ENCODE peak calls at places on chromosomes 3 and 15, in eight cellular contexts. One of them, this sample, is unnamed.

GRCh38 chr3:45078910-45079522 is 52.9 kb downstream of the CLEC3B start:
- DNase-seq in endothelial cell of umbilical vein: no peak
- DNase-seq in HCT116: peak
- DNase-seq in GM23338: peak
- DNase-seq in HL-60: no peak
- DNase-seq in stomach: peak
- DNase-seq in breast epithelium: no peak
- DNase-seq in sigmoid colon: no peak
- DNase-seq in this sample: no peak

GRCh38 chr3:34646911-34647465 is 848.6 kb downstream of the PDCD6IP start:
- DNase-seq in endothelial cell of umbilical vein: no peak
- DNase-seq in HCT116: no peak
- DNase-seq in GM23338: no peak
- DNase-seq in HL-60: no peak
- DNase-seq in stomach: no peak
- DNase-seq in breast epithelium: no peak
- DNase-seq in sigmoid colon: no peak
- DNase-seq in this sample: no peak

GRCh38 chr15:28915935-28916334 is 30.2 kb downstream of the APBA2 start:
- DNase-seq in endothelial cell of umbilical vein: no peak
- DNase-seq in HCT116: no peak
- DNase-seq in GM23338: no peak
- DNase-seq in HL-60: no peak
- DNase-seq in stomach: no peak
- DNase-seq in breast epithelium: no peak
- DNase-seq in sigmoid colon: peak
- DNase-seq in this sample: no peak

GRCh38 chr15:48427960-48428547 is 96.8 kb downstream of the DUT start:
- DNase-seq in endothelial cell of umbilical vein: no peak
- DNase-seq in HCT116: no peak
- DNase-seq in GM23338: no peak
- DNase-seq in HL-60: no peak
- DNase-seq in stomach: no peak
- DNase-seq in breast epithelium: no peak
- DNase-seq in sigmoid colon: no peak
- DNase-seq in this sample: no peak

GRCh38 chr3:27907929-27908328 is 185.8 kb upstream of the EOMES start:
- DNase-seq in endothelial cell of umbilical vein: no peak
- DNase-seq in HCT116: no peak
- DNase-seq in GM23338: peak
- DNase-seq in HL-60: no peak
- DNase-seq in stomach: no peak
- DNase-seq in breast epithelium: no peak
- DNase-seq in sigmoid colon: no peak
- DNase-seq in this sample: no peak

GRCh38 chr3:134485075-134485536 is 679 bp downstream of the ANAPC13 start:
- DNase-seq in endothelial cell of umbilical vein: no peak
- DNase-seq in HCT116: no peak
- DNase-seq in GM23338: peak
- DNase-seq in HL-60: no peak
- DNase-seq in stomach: no peak
- DNase-seq in breast epithelium: no peak
- DNase-seq in sigmoid colon: no peak
- DNase-seq in this sample: peak

GRCh38 chr15:31869640-31870335 is 160.5 kb upstream of the CHRNA7 start:
- DNase-seq in endothelial cell of umbilical vein: no peak
- DNase-seq in HCT116: no peak
- DNase-seq in GM23338: peak
- DNase-seq in HL-60: no peak
- DNase-seq in stomach: no peak
- DNase-seq in breast epithelium: no peak
- DNase-seq in sigmoid colon: no peak
- DNase-seq in this sample: no peak

GRCh38 chr3:61774279-61774890 is 213.0 kb downstream of the PTPRG start:
- DNase-seq in endothelial cell of umbilical vein: no peak
- DNase-seq in HCT116: no peak
- DNase-seq in GM23338: no peak
- DNase-seq in HL-60: no peak
- DNase-seq in stomach: no peak
- DNase-seq in breast epithelium: no peak
- DNase-seq in sigmoid colon: no peak
- DNase-seq in this sample: no peak

GRCh38 chr3:42247576-42248027 is 18.4 kb downstream of the CCK start:
- DNase-seq in endothelial cell of umbilical vein: peak
- DNase-seq in HCT116: peak
- DNase-seq in GM23338: peak
- DNase-seq in HL-60: peak
- DNase-seq in stomach: peak
- DNase-seq in breast epithelium: no peak
- DNase-seq in sigmoid colon: no peak
- DNase-seq in this sample: peak

GRCh38 chr3:58597770-58598310 is 20.6 kb upstream of the FAM107A start:
- DNase-seq in endothelial cell of umbilical vein: no peak
- DNase-seq in HCT116: no peak
- DNase-seq in GM23338: no peak
- DNase-seq in HL-60: no peak
- DNase-seq in stomach: no peak
- DNase-seq in breast epithelium: no peak
- DNase-seq in sigmoid colon: no peak
- DNase-seq in this sample: no peak

DNA sequence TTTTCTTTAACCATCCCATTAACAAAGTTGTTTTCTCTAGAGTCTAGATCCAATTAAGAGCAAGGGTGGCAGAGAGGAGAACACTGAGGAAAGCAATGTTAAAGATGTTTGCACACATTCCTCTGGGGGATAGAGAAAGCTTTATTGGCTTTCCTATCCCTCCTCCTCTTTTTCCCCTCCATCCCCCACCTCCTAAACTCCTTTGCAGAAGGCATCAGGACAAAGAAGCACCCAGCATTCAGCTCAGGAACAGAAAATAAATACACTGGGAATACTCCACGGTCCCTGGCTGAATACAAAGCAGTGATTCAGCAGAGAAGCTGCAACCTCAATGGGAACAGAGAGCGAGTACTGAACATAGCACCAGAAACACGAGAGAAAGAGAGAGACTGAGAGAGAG is 21.9 kb downstream of the LSAMP start:
- DNase-seq in endothelial cell of umbilical vein: no peak
- DNase-seq in HCT116: no peak
- DNase-seq in GM23338: peak
- DNase-seq in HL-60: no peak
- DNase-seq in stomach: no peak
- DNase-seq in breast epithelium: no peak
- DNase-seq in sigmoid colon: no peak
- DNase-seq in this sample: no peak
- TF ChIP-seq POLR2AphosphoS5 in endothelial cell of umbilical vein: no peak
- TF ChIP-seq POLR2AphosphoS5 in HCT116: no peak
- TF ChIP-seq POLR2AphosphoS5 in GM23338: no peak
- TF ChIP-seq POLR2AphosphoS5 in HL-60: no peak
- TF ChIP-seq POLR2AphosphoS5 in stomach: no peak
- TF ChIP-seq POLR2AphosphoS5 in breast epithelium: no peak
- TF ChIP-seq POLR2AphosphoS5 in sigmoid colon: no peak
- TF ChIP-seq POLR2AphosphoS5 in this sample: no peak

GRCh38 chr3:16908006-16908405 is 23.3 kb downstream of the PLCL2 start:
- DNase-seq in endothelial cell of umbilical vein: peak
- DNase-seq in HCT116: no peak
- DNase-seq in GM23338: no peak
- DNase-seq in HL-60: no peak
- DNase-seq in stomach: no peak
- DNase-seq in breast epithelium: no peak
- DNase-seq in sigmoid colon: no peak
- DNase-seq in this sample: no peak

GRCh38 chr3:16907245-16907644 is 22.5 kb downstream of the PLCL2 start:
- DNase-seq in endothelial cell of umbilical vein: peak
- DNase-seq in HCT116: no peak
- DNase-seq in GM23338: no peak
- DNase-seq in HL-60: no peak
- DNase-seq in stomach: no peak
- DNase-seq in breast epithelium: no peak
- DNase-seq in sigmoid colon: no peak
- DNase-seq in this sample: no peak

GRCh38 chr3:16909802-16910201 is 25.0 kb downstream of the PLCL2 start:
- DNase-seq in endothelial cell of umbilical vein: no peak
- DNase-seq in HCT116: no peak
- DNase-seq in GM23338: no peak
- DNase-seq in HL-60: no peak
- DNase-seq in stomach: no peak
- DNase-seq in breast epithelium: no peak
- DNase-seq in sigmoid colon: no peak
- DNase-seq in this sample: no peak

GRCh38 chr3:16908878-16909277 is 24.1 kb downstream of the PLCL2 start:
- DNase-seq in endothelial cell of umbilical vein: no peak
- DNase-seq in HCT116: no peak
- DNase-seq in GM23338: no peak
- DNase-seq in HL-60: no peak
- DNase-seq in stomach: no peak
- DNase-seq in breast epithelium: no peak
- DNase-seq in sigmoid colon: no peak
- DNase-seq in this sample: no peak

GRCh38 chr3:16908408-16908807 is 23.7 kb downstream of the PLCL2 start:
- DNase-seq in endothelial cell of umbilical vein: no peak
- DNase-seq in HCT116: no peak
- DNase-seq in GM23338: no peak
- DNase-seq in HL-60: no peak
- DNase-seq in stomach: no peak
- DNase-seq in breast epithelium: no peak
- DNase-seq in sigmoid colon: no peak
- DNase-seq in this sample: no peak
- H3K27ac ChIP-seq in endothelial cell of umbilical vein: peak
- H3K27ac ChIP-seq in HCT116: no peak
- H3K27ac ChIP-seq in GM23338: no peak
- H3K27ac ChIP-seq in HL-60: no peak
- H3K27ac ChIP-seq in stomach: no peak
- H3K27ac ChIP-seq in breast epithelium: no peak
- H3K27ac ChIP-seq in sigmoid colon: no peak
- H3K27ac ChIP-seq in this sample: no peak

GRCh38 chr3:189275182-189275581 is 103.4 kb downstream of the TPRG1 start:
- DNase-seq in endothelial cell of umbilical vein: no peak
- DNase-seq in HCT116: no peak
- DNase-seq in GM23338: no peak
- DNase-seq in HL-60: no peak
- DNase-seq in stomach: no peak
- DNase-seq in breast epithelium: no peak
- DNase-seq in sigmoid colon: no peak
- DNase-seq in this sample: no peak
- TF ChIP-seq POLR2AphosphoS5 in endothelial cell of umbilical vein: no peak
- TF ChIP-seq POLR2AphosphoS5 in HCT116: no peak
- TF ChIP-seq POLR2AphosphoS5 in GM23338: no peak
- TF ChIP-seq POLR2AphosphoS5 in HL-60: no peak
- TF ChIP-seq POLR2AphosphoS5 in stomach: no peak
- TF ChIP-seq POLR2AphosphoS5 in breast epithelium: no peak
- TF ChIP-seq POLR2AphosphoS5 in sigmoid colon: no peak
- TF ChIP-seq POLR2AphosphoS5 in this sample: no peak

DNA sequence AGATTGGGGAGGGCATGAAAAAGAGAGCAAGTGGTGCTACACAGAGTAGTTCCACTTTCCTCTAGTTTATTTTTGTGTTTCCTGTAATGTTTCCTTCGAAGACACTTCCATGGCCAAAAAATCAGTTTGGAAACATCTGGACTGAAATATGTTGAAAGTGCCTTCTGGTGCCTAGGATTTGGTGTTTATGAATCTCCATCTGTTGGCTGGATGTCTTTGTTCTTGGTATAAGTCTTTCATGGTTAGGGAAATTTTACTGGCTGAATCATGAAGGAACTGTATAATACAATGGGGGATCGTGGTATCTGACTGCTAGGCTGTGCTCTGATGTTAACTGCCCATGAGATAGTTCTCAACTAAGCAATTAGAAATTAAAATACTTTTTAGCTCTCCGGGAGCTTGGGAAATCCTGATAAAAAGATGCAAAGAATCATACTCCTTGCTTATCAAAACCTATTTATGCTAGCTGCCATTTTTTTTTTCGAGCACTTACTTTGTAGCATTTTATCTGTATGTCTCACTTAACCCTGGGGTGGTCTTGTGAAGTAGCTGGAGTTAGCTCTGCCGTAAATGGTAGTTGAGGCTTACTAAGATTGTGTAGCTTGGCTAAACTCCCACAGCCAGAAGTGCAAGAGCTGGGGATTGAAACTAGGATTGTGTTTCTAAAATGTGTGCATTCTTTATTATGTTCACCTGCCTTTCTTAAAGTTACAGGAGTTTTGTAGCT is 22.0 kb downstream of the AKAP13 start:
- DNase-seq in endothelial cell of umbilical vein: peak
- DNase-seq in HCT116: no peak
- DNase-seq in GM23338: no peak
- DNase-seq in HL-60: no peak
- DNase-seq in stomach: no peak
- DNase-seq in breast epithelium: no peak
- DNase-seq in sigmoid colon: no peak
- DNase-seq in this sample: no peak
- H3K27ac ChIP-seq in endothelial cell of umbilical vein: no peak
- H3K27ac ChIP-seq in HCT116: no peak
- H3K27ac ChIP-seq in GM23338: peak
- H3K27ac ChIP-seq in HL-60: no peak
- H3K27ac ChIP-seq in stomach: no peak
- H3K27ac ChIP-seq in breast epithelium: no peak
- H3K27ac ChIP-seq in sigmoid colon: no peak
- H3K27ac ChIP-seq in this sample: peak

DNA sequence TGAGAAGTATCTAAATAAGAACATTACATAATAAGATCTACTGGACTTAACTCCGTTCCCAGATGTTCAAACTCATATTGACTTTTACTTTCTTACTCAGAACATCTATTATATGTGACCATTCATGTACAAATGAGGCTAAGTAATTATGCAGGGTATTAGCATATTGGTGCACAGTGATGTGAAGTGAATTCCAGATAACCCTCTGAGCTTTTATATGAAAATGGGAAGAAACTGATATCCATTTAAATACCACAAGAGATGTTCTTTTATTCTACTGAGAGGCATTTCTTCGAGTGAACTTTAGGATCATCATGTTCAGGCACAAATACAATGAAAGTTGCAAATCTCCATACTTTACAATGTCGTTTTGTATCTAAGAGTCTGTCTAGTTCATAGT is 135.7 kb downstream of the ZPLD1 start:
- DNase-seq in endothelial cell of umbilical vein: no peak
- DNase-seq in HCT116: no peak
- DNase-seq in GM23338: no peak
- DNase-seq in HL-60: no peak
- DNase-seq in stomach: no peak
- DNase-seq in breast epithelium: no peak
- DNase-seq in sigmoid colon: no peak
- DNase-seq in this sample: no peak
- TF ChIP-seq POLR2AphosphoS5 in endothelial cell of umbilical vein: no peak
- TF ChIP-seq POLR2AphosphoS5 in HCT116: no peak
- TF ChIP-seq POLR2AphosphoS5 in GM23338: no peak
- TF ChIP-seq POLR2AphosphoS5 in HL-60: no peak
- TF ChIP-seq POLR2AphosphoS5 in stomach: no peak
- TF ChIP-seq POLR2AphosphoS5 in breast epithelium: no peak
- TF ChIP-seq POLR2AphosphoS5 in sigmoid colon: no peak
- TF ChIP-seq POLR2AphosphoS5 in this sample: no peak

DNA sequence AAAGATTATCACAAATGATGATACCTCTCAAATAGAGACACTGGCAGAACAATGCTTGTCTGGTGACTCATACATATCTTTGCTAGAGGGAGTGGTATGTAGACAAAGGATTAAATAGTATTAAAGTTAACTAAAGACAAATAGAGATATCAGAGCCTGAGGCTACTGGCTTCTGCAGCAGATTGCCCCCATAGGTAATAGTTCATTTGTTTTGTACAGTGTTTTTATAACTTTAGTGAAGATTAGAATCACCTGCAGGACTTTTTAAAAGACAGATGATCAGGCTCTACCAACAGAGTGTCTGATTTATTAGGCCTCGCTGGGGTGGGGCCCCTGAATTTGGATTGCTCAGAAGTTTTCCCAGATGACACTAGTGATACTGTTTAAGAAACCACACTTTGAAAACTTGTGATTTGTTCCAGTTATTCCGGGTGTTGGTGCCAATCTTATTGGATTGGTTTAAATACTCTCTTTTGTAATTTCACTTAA is 96.4 kb downstream of the NAALADL2 start:
- DNase-seq in endothelial cell of umbilical vein: peak
- DNase-seq in HCT116: peak
- DNase-seq in GM23338: no peak
- DNase-seq in HL-60: no peak
- DNase-seq in stomach: no peak
- DNase-seq in breast epithelium: no peak
- DNase-seq in sigmoid colon: no peak
- DNase-seq in this sample: no peak
- H3K27ac ChIP-seq in endothelial cell of umbilical vein: no peak
- H3K27ac ChIP-seq in HCT116: no peak
- H3K27ac ChIP-seq in GM23338: no peak
- H3K27ac ChIP-seq in HL-60: no peak
- H3K27ac ChIP-seq in stomach: no peak
- H3K27ac ChIP-seq in breast epithelium: peak
- H3K27ac ChIP-seq in sigmoid colon: no peak
- H3K27ac ChIP-seq in this sample: no peak

This sample was measured in prostate gland.